ENCODE peak calls at places on chromosome 19, in eight cellular contexts. I is activated gamma-delta T cell treated with Interleukin-2 at 50 U/mL for 16 hours; W is stimulated activated CD4-positive, alpha-beta T cell treated with anti-CD3 and anti-CD28 coated beads, Interleukin-4, amount 100 ng/mL, for 24 hours; N is activated CD4-positive, alpha-beta T cell treated with anti-CD3 and anti-CD28 coated beads, Interleukin-2, amount 50 U/mL, for 1 hour; L is 8988T; V is stimulated activated CD8-positive, alpha-beta memory T cell treated with anti-CD3 and anti-CD28 coated beads, Interleukin-4, amount 100 ng/mL, for 1 hour; D is dermis blood vessel endothelial cell; X is NCI-H460. Z is an unnamed sample.

GRCh38 chr19:47239610-47240296 is 8.8 kb upstream of the BBC3 start:
- DNase-seq in I (peak; percentile 65), W (peak; percentile 53), N (peak; percentile 61), L (peak; percentile 68), V (no peak), D (peak; percentile 74), X (no peak), Z (no peak)

GRCh38 chr19:51337861-51338562 is 3.9 kb downstream of the VSIG10L start:
- DNase-seq in I (no peak), W (no peak), N (no peak), L (no peak), V (no peak), D (no peak), X (no peak), Z (no peak)

GRCh38 chr19:55014714-55015113 is 23.4 kb downstream of the GP6 start:
- DNase-seq in I (no peak), W (no peak), N (no peak), L (no peak), V (no peak), D (peak; percentile 33), X (no peak), Z (no peak)

GRCh38 chr19:17183271-17183757 is 31.8 kb upstream of the USE1 start:
- DNase-seq in I (peak; percentile 20), W (peak; percentile 17), N (peak; percentile 13), L (no peak), V (no peak), D (no peak), X (no peak), Z (no peak)

GRCh38 chr19:5292453-5292842 is 48.2 kb downstream of the PTPRS start:
- DNase-seq in I (no peak), W (no peak), N (peak; percentile 13), L (no peak), V (no peak), D (no peak), X (no peak), Z (no peak)

GRCh38 chr19:40519352-40520322 is 52.8 kb downstream of the SPTBN4 start:
- DNase-seq in I (no peak), W (no peak), N (no peak), L (no peak), V (no peak), D (peak; percentile 41), X (peak; percentile 66), Z (no peak)

GRCh38 chr19:32675720-32676185 is at the start of gene RGS9BP:
- DNase-seq in I (peak; percentile 51), W (peak; percentile 63), N (peak; percentile 51), L (peak; percentile 89), V (peak; percentile 28), D (peak; percentile 80), X (no peak), Z (peak; percentile 46)

GRCh38 chr19:4656102-4656501 is 14.0 kb downstream of the MYDGF start:
- DNase-seq in I (no peak), W (no peak), N (no peak), L (no peak), V (no peak), D (no peak), X (no peak), Z (no peak)

GRCh38 chr19:33668968-33669367 is 47.2 kb downstream of the CHST8 start:
- DNase-seq in I (no peak), W (no peak), N (no peak), L (no peak), V (no peak), D (no peak), X (no peak), Z (no peak)

GRCh38 chr19:44598880-44599279 is 14.5 kb upstream of the IGSF23 start:
- DNase-seq in I (no peak), W (no peak), N (no peak), L (no peak), V (no peak), D (no peak), X (no peak), Z (no peak)

GRCh38 chr19:17192751-17193150 is 22.4 kb upstream of the USE1 start:
- DNase-seq in I (no peak), W (no peak), N (no peak), L (no peak), V (no peak), D (no peak), X (no peak), Z (no peak)

GRCh38 chr19:17292301-17293074 is 10.7 kb downstream of the ABHD8 start:
- DNase-seq in I (peak; percentile 77), W (peak; percentile 79), N (peak; percentile 69), L (peak; percentile 96), V (peak; percentile 53), D (peak; percentile 92), X (peak; percentile 86), Z (peak; percentile 40)

GRCh38 chr19:17076539-17076919 is 952 bp downstream of the MYO9B start:
- DNase-seq in I (peak; percentile 16), W (peak; percentile 36), N (no peak), L (peak; percentile 62), V (no peak), D (peak; percentile 44), X (no peak), Z (no peak)

GRCh38 chr19:18865106-18865972 is 30.6 kb downstream of the CERS1 start:
- DNase-seq in I (no peak), W (no peak), N (no peak), L (no peak), V (no peak), D (no peak), X (no peak), Z (no peak)

GRCh38 chr19:13207237-13208130 is 57.3 kb downstream of the IER2 start:
- DNase-seq in I (no peak), W (peak; percentile 25), N (no peak), L (no peak), V (no peak), D (peak; percentile 54), X (no peak), Z (no peak)

GRCh38 chr19:8149261-8150094 is at the start of gene FBN3:
- DNase-seq in I (no peak), W (no peak), N (no peak), L (no peak), V (no peak), D (no peak), X (no peak), Z (no peak)

GRCh38 chr19:1608414-1609391 is 3.4 kb upstream of the UQCR11 start:
- DNase-seq in I (peak; percentile 36), W (peak; percentile 30), N (peak; percentile 21), L (no peak), V (no peak), D (no peak), X (no peak), Z (no peak)

GRCh38 chr19:15265849-15266248 is 33.6 kb upstream of the EPHX3 start:
- DNase-seq in I (no peak), W (no peak), N (no peak), L (no peak), V (no peak), D (peak; percentile 96), X (no peak), Z (no peak)

GRCh38 chr19:16649734-16650133 is 10.2 kb downstream of the SMIM7 start:
- DNase-seq in I (no peak), W (no peak), N (no peak), L (no peak), V (no peak), D (peak; percentile 70), X (no peak), Z (no peak)

GRCh38 chr19:7145494-7145893 is 76.0 kb downstream of the ZNF557 start:
- DNase-seq in I (no peak), W (no peak), N (no peak), L (no peak), V (no peak), D (peak; percentile 17), X (no peak), Z (no peak)

GRCh38 chr19:33621065-33621785 is 528 bp upstream of the CHST8 start:
- DNase-seq in I (no peak), W (no peak), N (no peak), L (no peak), V (no peak), D (no peak), X (no peak), Z (no peak)

GRCh38 chr19:1422360-1422759 is 15.0 kb downstream of the DAZAP1 start:
- DNase-seq in I (no peak), W (no peak), N (no peak), L (no peak), V (no peak), D (no peak), X (no peak), Z (no peak)

GRCh38 chr19:13208964-13209796 is 59.0 kb downstream of the IER2 start:
- DNase-seq in I (no peak), W (no peak), N (no peak), L (no peak), V (no peak), D (no peak), X (no peak), Z (no peak)

GRCh38 chr19:31543456-31543855 is 194.2 kb upstream of the TSHZ3 start:
- DNase-seq in I (no peak), W (no peak), N (no peak), L (no peak), V (no peak), D (no peak), X (no peak), Z (no peak)

GRCh38 chr19:32607479-32607878 is 26.5 kb downstream of the PDCD5 start:
- DNase-seq in I (no peak), W (no peak), N (no peak), L (no peak), V (no peak), D (no peak), X (no peak), Z (no peak)

GRCh38 chr19:17846146-17846545 is 1.6 kb downstream of the JAK3 start:
- DNase-seq in I (peak; percentile 39), W (peak; percentile 39), N (peak; percentile 27), L (no peak), V (peak; percentile 26), D (no peak), X (no peak), Z (no peak)